ENCODE peak calls at places on chromosomes 3 and 15, in nine cellular contexts. Z, K, D, U, S, M, P, N and T are unnamed samples.

GRCh38 chr3:156106721-156107373 is 13.5 kb upstream of the KCNAB1 start:
- DNase-seq in Z (no peak), K (no peak), D (no peak), U (no peak), S (no peak), M (no peak), P (peak), N (no peak), T (no peak)

GRCh38 chr3:152392474-152392873 is 123.7 kb downstream of the MBNL1 start:
- DNase-seq in Z (no peak), K (no peak), D (no peak), U (no peak), S (no peak), M (no peak), P (no peak), N (no peak), T (no peak)

GRCh38 chr3:81951106-81951505 is 189.7 kb upstream of the GBE1 start:
- DNase-seq in Z (no peak), K (no peak), D (no peak), U (no peak), S (no peak), M (no peak), P (peak), N (no peak), T (no peak)

GRCh38 chr3:24437326-24437725 is 57.3 kb downstream of the THRB start:
- DNase-seq in Z (no peak), K (no peak), D (no peak), U (no peak), S (no peak), M (no peak), P (no peak), N (no peak), T (no peak)

GRCh38 chr3:133871368-133872090 is 24.2 kb downstream of the RAB6B start:
- DNase-seq in Z (no peak), K (no peak), D (no peak), U (no peak), S (no peak), M (no peak), P (no peak), N (no peak), T (no peak)

GRCh38 chr3:6605245-6605644 is 255.7 kb upstream of the GRM7 start:
- DNase-seq in Z (no peak), K (no peak), D (no peak), U (no peak), S (no peak), M (no peak), P (no peak), N (no peak), T (no peak)

GRCh38 chr15:90376789-90377188 is 11.3 kb upstream of the IQGAP1 start:
- DNase-seq in Z (no peak), K (no peak), D (peak), U (peak), S (no peak), M (no peak), P (no peak), N (no peak), T (no peak)

GRCh38 chr3:67044295-67044694 is 46.2 kb downstream of the KBTBD8 start:
- DNase-seq in Z (no peak), K (no peak), D (no peak), U (no peak), S (peak), M (no peak), P (no peak), N (no peak), T (no peak)

GRCh38 chr15:70249616-70250015 is 151.9 kb upstream of the TLE3 start:
- DNase-seq in Z (no peak), K (no peak), D (no peak), U (no peak), S (no peak), M (no peak), P (no peak), N (no peak), T (no peak)

GRCh38 chr3:42807929-42808328 is 1.3 kb upstream of the ACKR2 start:
- DNase-seq in Z (no peak), K (no peak), D (no peak), U (no peak), S (no peak), M (no peak), P (no peak), N (no peak), T (no peak)

GRCh38 chr3:16071246-16071645 is 103.2 kb upstream of the GALNT15 start:
- DNase-seq in Z (no peak), K (no peak), D (no peak), U (no peak), S (no peak), M (no peak), P (no peak), N (no peak), T (no peak)

GRCh38 chr3:48472673-48472922 is 26.1 kb downstream of the ATRIP start:
- DNase-seq in Z (peak), K (no peak), D (no peak), U (no peak), S (no peak), M (no peak), P (peak), N (no peak), T (no peak)

GRCh38 chr3:141379250-141379872 is 11.1 kb downstream of the ZBTB38 start:
- DNase-seq in Z (no peak), K (no peak), D (peak), U (no peak), S (no peak), M (no peak), P (no peak), N (no peak), T (no peak)

GRCh38 chr3:104604326-104605010 is 762.2 kb upstream of the ALCAM start:
- DNase-seq in Z (no peak), K (no peak), D (no peak), U (no peak), S (peak), M (no peak), P (peak), N (no peak), T (no peak)

GRCh38 chr3:120816728-120817127 is 74.2 kb downstream of the GTF2E1 start:
- DNase-seq in Z (no peak), K (no peak), D (no peak), U (no peak), S (no peak), M (no peak), P (no peak), N (no peak), T (no peak)

GRCh38 chr3:63851287-63851686 is 12.3 kb downstream of the THOC7 start:
- DNase-seq in Z (no peak), K (no peak), D (no peak), U (no peak), S (no peak), M (no peak), P (no peak), N (no peak), T (no peak)

GRCh38 chr15:96457852-96458251 is 127.4 kb downstream of the NR2F2 start:
- DNase-seq in Z (no peak), K (no peak), D (no peak), U (no peak), S (peak), M (no peak), P (no peak), N (no peak), T (no peak)

GRCh38 chr15:72184165-72184811 is 13.3 kb downstream of the GRAMD2A start:
- DNase-seq in Z (peak), K (peak), D (no peak), U (no peak), S (no peak), M (no peak), P (peak), N (no peak), T (no peak)

GRCh38 chr3:39809181-39809994 is at the start of gene MYRIP:
- DNase-seq in Z (peak), K (peak), D (no peak), U (peak), S (no peak), M (no peak), P (peak), N (no peak), T (peak)

GRCh38 chr3:140420621-140421357 is 257.1 kb upstream of the TRIM42 start:
- DNase-seq in Z (no peak), K (no peak), D (no peak), U (no peak), S (peak), M (no peak), P (no peak), N (no peak), T (no peak)

GRCh38 chr3:66407281-66408218 is 93.3 kb downstream of the LRIG1 start:
- DNase-seq in Z (peak), K (peak), D (peak), U (peak), S (peak), M (peak), P (peak), N (no peak), T (peak)

GRCh38 chr3:45923755-45924154 is 19.5 kb upstream of the CXCR6 start:
- DNase-seq in Z (no peak), K (no peak), D (no peak), U (no peak), S (peak), M (no peak), P (no peak), N (no peak), T (no peak)

GRCh38 chr3:53318522-53318921 is 28.8 kb downstream of the DCP1A start:
- DNase-seq in Z (no peak), K (no peak), D (no peak), U (no peak), S (peak), M (no peak), P (no peak), N (no peak), T (no peak)

GRCh38 chr3:159200176-159200575 is 398.3 kb downstream of the MFSD1 start:
- DNase-seq in Z (no peak), K (no peak), D (no peak), U (no peak), S (no peak), M (no peak), P (no peak), N (no peak), T (no peak)

GRCh38 chr3:72924055-72924454 is 36.2 kb downstream of the GXYLT2 start:
- DNase-seq in Z (no peak), K (no peak), D (no peak), U (no peak), S (no peak), M (no peak), P (peak), N (no peak), T (no peak)

GRCh38 chr3:32105291-32106131 is 909 bp upstream of the GPD1L start:
- DNase-seq in Z (no peak), K (no peak), D (no peak), U (no peak), S (peak), M (no peak), P (no peak), N (no peak), T (no peak)

GRCh38 chr3:127628788-127629456 is at the start of gene PODXL2:
- DNase-seq in Z (peak), K (peak), D (peak), U (peak), S (peak), M (no peak), P (peak), N (no peak), T (no peak)
- H3K27ac ChIP-seq in Z (no peak), K (no peak), D (no peak), U (peak), S (no peak), M (no peak), P (no peak), N (no peak), T (no peak)

GRCh38 chr3:195897853-195898415 is 10.4 kb downstream of the TNK2 start:
- DNase-seq in Z (no peak), K (no peak), D (no peak), U (no peak), S (no peak), M (no peak), P (peak), N (no peak), T (no peak)
- TF ChIP-seq CTCF in Z (no peak), K (no peak), D (no peak), U (no peak), S (no peak), M (no peak), P (peak), N (no peak), T (no peak)

GRCh38 chr3:172119266-172119957 is 80.0 kb downstream of the FNDC3B start:
- DNase-seq in Z (no peak), K (no peak), D (no peak), U (no peak), S (no peak), M (no peak), P (no peak), N (no peak), T (no peak)
- H3K27ac ChIP-seq in Z (no peak), K (no peak), D (no peak), U (no peak), S (no peak), M (peak), P (peak), N (no peak), T (no peak)

GRCh38 chr15:43702174-43702573 is 8.5 kb downstream of the CKMT1A start:
- DNase-seq in Z (no peak), K (no peak), D (no peak), U (no peak), S (no peak), M (no peak), P (no peak), N (no peak), T (no peak)
- TF ChIP-seq CTCF in Z (no peak), K (no peak), D (no peak), U (no peak), S (no peak), M (no peak), P (no peak), N (no peak), T (no peak)

DNA sequence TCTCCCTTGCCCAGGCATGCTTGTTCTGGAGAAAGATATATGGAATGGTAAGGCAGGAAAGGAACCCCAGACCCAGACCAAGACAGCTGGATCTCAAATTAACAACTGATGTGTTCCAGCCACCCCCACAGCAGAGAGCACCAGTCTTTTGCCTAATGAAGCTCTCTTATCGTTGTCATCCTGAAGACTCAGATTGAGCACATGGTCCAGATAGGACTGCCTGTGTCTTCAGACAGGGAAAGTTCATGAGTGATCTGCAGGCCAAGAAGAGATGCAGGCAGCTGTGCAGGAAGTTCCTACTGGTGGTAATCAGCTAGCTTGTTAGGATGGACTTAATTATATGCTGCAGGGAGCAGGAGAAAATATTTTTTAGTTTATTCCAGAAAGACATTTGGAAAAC is 53.3 kb downstream of the PPP2R3A start:
- DNase-seq in Z (no peak), K (no peak), D (no peak), U (no peak), S (no peak), M (no peak), P (no peak), N (no peak), T (no peak)
- H3K27ac ChIP-seq in Z (no peak), K (peak), D (no peak), U (no peak), S (peak), M (no peak), P (no peak), N (no peak), T (peak)

DNA sequence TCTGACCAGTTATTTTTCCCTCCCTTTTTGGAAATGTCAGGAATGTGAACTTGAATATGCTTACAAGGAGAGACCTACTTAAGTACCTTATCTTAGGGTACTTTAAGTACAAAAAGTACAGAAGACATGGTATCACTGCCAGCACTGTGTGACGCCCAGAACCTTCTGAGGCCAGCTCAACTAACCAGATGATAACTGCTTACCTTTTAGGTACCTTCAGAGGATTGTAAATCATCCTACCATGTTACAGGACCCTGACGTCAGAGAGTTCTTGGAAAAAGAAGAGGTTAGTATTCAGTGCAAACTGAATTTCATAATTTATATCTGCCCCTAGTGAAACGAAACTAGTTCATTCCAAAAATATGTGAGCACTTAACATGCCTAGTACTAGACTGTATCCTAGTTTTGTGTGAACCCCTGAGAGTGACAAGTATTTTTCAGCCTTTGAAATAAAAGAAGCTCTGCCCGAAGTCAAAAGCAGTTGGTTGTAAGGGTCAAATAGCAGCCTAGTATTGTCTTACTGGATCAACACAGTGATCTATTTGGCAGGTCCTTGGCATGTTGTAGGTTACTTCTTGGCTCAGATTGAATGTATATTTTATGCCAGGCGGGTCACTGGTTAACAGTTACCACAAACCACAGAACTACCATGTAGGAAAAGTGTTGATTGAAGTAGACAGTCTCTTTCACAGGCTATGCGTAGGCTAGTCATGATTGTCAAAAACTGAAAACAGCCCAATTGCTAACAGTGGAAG is 23.8 kb upstream of the SNX22 start:
- DNase-seq in Z (peak), K (no peak), D (no peak), U (no peak), S (no peak), M (no peak), P (no peak), N (no peak), T (no peak)
- TF ChIP-seq CTCF in Z (no peak), K (no peak), D (no peak), U (no peak), S (no peak), M (no peak), P (no peak), N (no peak), T (no peak)